ENCODE peak calls at places on chromosomes 3 and 15, in six cellular contexts. K is AG10803, T is WERI-Rb-1, O is retinal pigment epithelial cell, W is AG09309, Z is choroid plexus epithelial cell. X is an unnamed sample.

GRCh38 chr3:129421988-129422745 is 6.3 kb downstream of the EFCAB12 start:
- DNase-seq in W (no peak), T (no peak), O (no peak), Z (peak; percentile 53), K (no peak), X (no peak)

GRCh38 chr3:42102569-42102968 is 11.4 kb downstream of the TRAK1 start:
- DNase-seq in T (no peak), Z (peak; percentile 53), O (no peak), K (no peak), W (no peak), X (no peak)

GRCh38 chr3:72505539-72506430 is 342.5 kb downstream of the SHQ1 start:
- DNase-seq in K (no peak), W (no peak), T (no peak), Z (no peak), O (no peak), X (no peak)

GRCh38 chr3:183430325-183430957 is 2.0 kb upstream of the MCF2L2 start:
- DNase-seq in O (no peak), T (no peak), K (no peak), Z (no peak), W (no peak), X (no peak)

GRCh38 chr3:154314152-154314551 is 10.1 kb downstream of the DHX36 start:
- DNase-seq in Z (no peak), O (no peak), W (no peak), T (no peak), K (no peak), X (no peak)

GRCh38 chr15:49908571-49909295 is 210.3 kb downstream of the ATP8B4 start:
- DNase-seq in K (no peak), W (no peak), O (no peak), Z (no peak), T (no peak), X (no peak)

GRCh38 chr3:187340572-187340971 is 27.6 kb upstream of the RTP4 start:
- DNase-seq in T (no peak), Z (no peak), W (no peak), K (no peak), O (no peak), X (no peak)

GRCh38 chr3:112735927-112736326 is 95.0 kb upstream of the CCDC80 start:
- DNase-seq in K (no peak), Z (no peak), T (no peak), W (no peak), O (no peak), X (no peak)

GRCh38 chr15:96657096-96657495 is 326.6 kb downstream of the NR2F2 start:
- DNase-seq in Z (peak; percentile 2), T (no peak), K (no peak), W (no peak), O (no peak), X (no peak)

GRCh38 chr3:45038096-45038455 is 12.0 kb downstream of the CLEC3B start:
- DNase-seq in K (no peak), O (no peak), W (no peak), T (no peak), Z (no peak), X (no peak)

GRCh38 chr3:45042162-45042561 is 16.1 kb downstream of the CLEC3B start:
- DNase-seq in O (no peak), Z (no peak), W (no peak), K (no peak), T (no peak), X (no peak)

GRCh38 chr3:45048244-45048643 is 22.1 kb downstream of the CLEC3B start:
- DNase-seq in W (no peak), K (no peak), O (no peak), T (no peak), Z (no peak), X (no peak)

GRCh38 chr3:45041666-45042065 is 15.6 kb downstream of the CLEC3B start:
- DNase-seq in T (no peak), O (no peak), Z (no peak), K (no peak), W (no peak), X (no peak)

GRCh38 chr3:45043715-45044299 is 17.7 kb downstream of the CLEC3B start:
- DNase-seq in Z (peak; percentile 88), W (no peak), O (peak; percentile 74), K (peak; percentile 91), T (no peak), X (no peak)
- TF ChIP-seq CTCF in Z (peak; percentile 55), W (peak; percentile 44), O (peak; percentile 31), K (peak; percentile 53), T (no peak), X (no peak)

GRCh38 chr3:126671521-126671920 is 16.6 kb upstream of the TXNRD3 start:
- DNase-seq in T (no peak), Z (no peak), W (no peak), K (no peak), O (no peak), X (no peak)
- H3K4me3 ChIP-seq in T (no peak overlapping the region), Z (no peak overlapping the region), W (no peak overlapping the region), K (no peak overlapping the region), O (no peak overlapping the region), X (no peak overlapping the region)

GRCh38 chr15:38650936-38651327 is 86.3 kb upstream of the RASGRP1 start:
- DNase-seq in O (no peak), T (no peak), K (no peak), Z (no peak), W (no peak), X (no peak)

GRCh38 chr15:38650384-38650783 is 85.8 kb upstream of the RASGRP1 start:
- DNase-seq in O (no peak), W (no peak), K (no peak), Z (no peak), T (no peak), X (no peak)

GRCh38 chr15:38646716-38647115 is 82.1 kb upstream of the RASGRP1 start:
- DNase-seq in Z (no peak), K (no peak), W (no peak), T (no peak), O (no peak), X (no peak)

GRCh38 chr15:38648116-38648843 is 83.7 kb upstream of the RASGRP1 start:
- DNase-seq in K (no peak), W (no peak), T (no peak), Z (no peak), O (no peak), X (no peak)

GRCh38 chr15:38647683-38648082 is 83.1 kb upstream of the RASGRP1 start:
- DNase-seq in K (peak; percentile 7), W (no peak), T (no peak), Z (peak; percentile 52), O (no peak), X (no peak)
- TF ChIP-seq CTCF in K (peak; percentile 47), W (peak; percentile 49), T (no peak), Z (peak; percentile 62), O (peak; percentile 70), X (no peak)

GRCh38 chr15:92803852-92804609 is 96.1 kb upstream of the CHD2 start:
- DNase-seq in K (peak; percentile 100), W (peak; percentile 100), Z (peak; percentile 100), O (peak; percentile 96), T (no peak), X (peak; percentile 48)
- H3K4me3 ChIP-seq in K (no peak overlapping the region), W (no peak overlapping the region), Z (no peak overlapping the region), O (no peak overlapping the region), T (no peak overlapping the region), X (no peak overlapping the region)

GRCh38 chr3:54931182-54931581 is 3.3 kb upstream of the LRTM1 start:
- DNase-seq in K (no peak), Z (no peak), O (no peak), T (no peak), W (no peak), X (no peak)
- TF ChIP-seq CTCF in K (no peak), Z (no peak), O (no peak), T (no peak), W (no peak), X (no peak)

X was measured in GM12864.